ENCODE peak calls at places on chromosome 17, in five cellular contexts. I, U, M, C and G are unnamed samples.

GRCh38 chr17:7445011-7445927 is at the start of gene CHRNB1:
- DNase-seq in U (peak; percentile 71), C (peak; percentile 96), I (no peak), M (peak; percentile 80), G (peak; percentile 84)

GRCh38 chr17:50659220-50659619 is 24.5 kb downstream of the ABCC3 start:
- DNase-seq in C (no peak), U (no peak), M (no peak), I (no peak), G (no peak)

GRCh38 chr17:64213995-64214507 is 49.0 kb downstream of the TEX2 start:
- DNase-seq in U (no peak), I (peak; percentile 40), C (no peak), M (no peak), G (no peak)

GRCh38 chr17:57927048-57927723 is 28.0 kb downstream of the CUEDC1 start:
- DNase-seq in U (no peak), M (no peak), I (peak; percentile 30), C (peak; percentile 94), G (no peak)

GRCh38 chr17:2435852-2436251 is 35.0 kb upstream of the MNT start:
- DNase-seq in C (no peak), U (no peak), M (no peak), I (no peak), G (no peak)

GRCh38 chr17:83177611-83178532 is 98.5 kb downstream of the METRNL start:
- DNase-seq in I (no peak), U (no peak), C (no peak), M (peak; percentile 26), G (peak; percentile 52)

GRCh38 chr17:31916496-31917064 is 15.1 kb upstream of the UTP6 start:
- DNase-seq in I (no peak), M (no peak), C (no peak), U (no peak), G (no peak)

GRCh38 chr17:62740066-62740465 is 68.0 kb downstream of the MARCHF10 start:
- DNase-seq in U (no peak), I (peak; percentile 9), M (no peak), C (peak; percentile 29), G (no peak)

DNA sequence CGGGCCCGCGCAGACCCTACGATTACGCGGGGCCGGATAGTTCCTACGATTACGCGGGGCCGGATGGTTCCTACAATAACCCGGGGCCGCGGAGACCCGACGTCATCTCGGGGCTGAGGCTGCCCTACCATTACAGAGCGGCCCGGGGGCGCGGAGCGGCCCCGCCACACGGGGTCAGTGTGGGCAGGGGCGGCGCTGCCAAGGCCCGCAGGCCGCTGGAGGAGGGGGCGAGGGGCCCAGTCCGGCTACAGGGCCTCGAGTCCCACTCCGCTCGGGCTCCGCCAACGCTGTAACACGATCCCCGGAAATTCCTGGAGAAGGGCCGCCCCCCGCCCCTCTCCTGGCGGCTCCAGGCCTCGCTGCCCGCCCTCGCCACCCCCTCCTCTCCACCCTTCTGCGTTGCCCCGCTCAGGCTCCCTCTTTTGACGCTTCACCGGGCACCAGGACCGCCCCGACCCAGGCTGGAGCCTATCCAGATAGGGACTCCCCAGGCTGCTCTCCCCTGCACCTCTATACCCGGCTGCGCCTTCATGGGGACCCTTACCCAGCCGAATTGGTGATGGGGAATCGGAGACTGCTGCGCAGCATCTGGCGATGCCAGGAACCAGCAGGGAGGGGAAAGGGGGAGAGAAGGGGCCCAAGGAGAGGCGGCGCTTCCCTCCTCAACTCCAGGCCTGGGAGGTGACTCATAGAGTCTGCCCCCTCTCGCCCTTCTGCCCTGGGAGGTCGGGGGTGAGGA is at the start of gene RAB34:
- DNase-seq in M (peak; percentile 77), U (peak; percentile 73), C (peak; percentile 99), I (peak; percentile 70), G (peak; percentile 83)
- TF ChIP-seq CTCF in M (no peak), U (peak; percentile 55), C (peak; percentile 63), I (peak; percentile 4), G (no peak)

GRCh38 chr17:78379134-78379497 is 667 bp downstream of the PGS1 start:
- DNase-seq in C (no peak), M (peak; percentile 67), U (no peak), I (peak; percentile 79), G (no peak)

GRCh38 chr17:78377858-78378224 is 608 bp upstream of the PGS1 start:
- DNase-seq in C (peak; percentile 23), I (no peak), M (no peak), U (no peak), G (no peak)

GRCh38 chr17:78380370-78380769 is 1.9 kb downstream of the PGS1 start:
- DNase-seq in M (no peak), C (no peak), I (no peak), U (no peak), G (no peak)

GRCh38 chr17:78376161-78376560 is 2.3 kb upstream of the PGS1 start:
- DNase-seq in M (no peak), I (no peak), U (no peak), C (no peak), G (no peak)

GRCh38 chr17:78378225-78379133 is at the start of gene PGS1:
- DNase-seq in C (peak; percentile 84), U (peak; percentile 76), I (peak; percentile 52), M (peak; percentile 84), G (peak; percentile 85)
- TF ChIP-seq CTCF in C (no peak), U (no peak), I (no peak), M (no peak), G (no peak)

DNA sequence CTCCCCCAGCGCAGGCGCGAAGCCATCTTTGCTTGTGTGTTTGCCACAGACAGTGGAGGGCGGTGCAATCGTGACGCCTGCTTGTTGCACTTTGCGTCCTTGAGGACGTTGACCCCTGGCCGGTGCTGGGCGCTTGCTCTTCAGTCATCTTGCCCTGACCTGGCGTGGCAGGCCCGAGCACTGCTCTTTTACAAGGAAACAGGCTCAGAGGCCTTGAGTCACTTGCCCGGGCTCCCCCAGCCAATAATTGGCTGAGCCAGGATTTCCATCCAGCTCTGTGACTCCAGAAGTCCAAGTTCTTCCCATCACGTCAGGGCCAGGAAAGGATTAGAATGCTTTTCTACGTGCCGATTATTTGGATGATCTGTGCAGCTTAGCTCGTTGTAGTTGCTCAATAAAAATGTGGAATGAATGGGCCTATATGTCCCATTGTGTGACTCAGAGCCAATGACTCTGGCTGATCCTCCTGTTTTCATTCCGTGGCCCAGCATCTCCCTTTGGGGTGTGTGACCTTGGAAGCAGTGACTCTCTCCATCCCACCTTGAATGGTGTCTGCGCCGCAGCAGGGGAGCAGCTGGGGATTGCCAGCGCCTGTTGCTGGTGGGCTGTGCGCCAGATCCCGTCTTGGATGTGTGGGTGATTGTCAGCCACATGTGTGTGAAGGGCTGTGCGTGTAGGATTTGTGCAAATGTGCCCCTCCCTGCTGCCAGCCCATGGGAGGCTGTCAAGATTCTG is 214.1 kb downstream of the SEC14L1 start:
- DNase-seq in U (peak; percentile 66), M (peak; percentile 41), C (no peak), I (peak; percentile 66), G (no peak)
- TF ChIP-seq CTCF in U (no peak), M (no peak), C (no peak), I (no peak), G (no peak)

GRCh38 chr17:80221401-80221800 is 1.2 kb downstream of the SLC26A11 start:
- DNase-seq in U (no peak), C (no peak), I (no peak), M (no peak), G (no peak)

GRCh38 chr17:80220709-80221215 is 535 bp downstream of the SLC26A11 start:
- DNase-seq in C (peak; percentile 52), M (no peak), U (peak; percentile 46), I (no peak), G (no peak)

GRCh38 chr17:80218391-80218790 is 1.7 kb downstream of the SGSH start:
- DNase-seq in M (no peak), I (no peak), U (no peak), C (no peak), G (no peak)

GRCh38 chr17:80219013-80219776 is 938 bp downstream of the SGSH start:
- DNase-seq in C (no peak), M (peak; percentile 86), I (peak; percentile 64), U (peak; percentile 44), G (no peak)

DNA sequence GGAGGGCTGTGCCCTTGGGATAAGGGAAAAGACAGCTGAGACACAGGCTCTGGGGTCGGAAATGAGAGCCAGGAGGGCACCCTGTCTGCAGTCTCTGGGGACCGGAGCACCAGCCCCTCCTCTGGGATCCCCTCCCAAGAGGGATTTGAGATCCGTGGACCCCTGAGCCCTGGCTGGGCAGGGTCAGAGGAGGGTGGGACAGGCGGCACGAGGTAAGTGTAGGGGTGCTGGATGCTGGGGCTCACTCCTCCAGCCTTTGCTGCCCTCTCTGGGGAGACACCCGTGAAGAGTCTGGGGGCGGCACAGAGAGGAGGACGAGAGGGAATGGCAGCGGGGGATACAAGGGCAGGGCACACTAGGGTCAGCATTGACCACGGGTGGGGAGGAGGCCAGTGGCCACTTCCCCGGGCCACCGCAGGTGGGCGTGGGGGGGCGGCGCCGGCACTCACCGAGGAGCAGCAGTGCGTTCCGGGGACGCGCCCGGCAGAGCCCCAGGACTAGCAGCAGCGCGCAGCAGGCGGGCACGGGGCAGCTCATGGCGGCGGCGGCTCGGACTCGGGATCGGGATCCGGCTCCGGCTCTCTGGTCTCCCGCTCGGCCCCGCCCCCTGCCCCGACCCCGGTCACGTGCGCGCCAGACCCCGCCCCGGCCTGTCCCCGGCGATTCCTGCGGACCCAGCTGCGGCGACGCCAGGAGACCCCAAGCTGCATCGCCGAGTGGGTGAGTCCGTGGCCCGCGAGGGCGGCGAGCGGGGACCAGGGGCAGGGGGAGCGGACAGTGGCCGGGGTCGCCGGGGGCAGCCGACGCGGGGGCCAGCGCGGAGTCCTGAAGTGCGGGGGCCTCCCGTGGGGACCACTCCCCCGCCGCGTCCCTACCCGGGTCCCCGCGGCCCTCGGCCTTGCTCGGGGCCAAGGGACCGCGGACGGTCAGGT is at the start of the genes SGSH and SLC26A11:
- DNase-seq in C (peak; percentile 95), U (peak; percentile 99), I (peak; percentile 40), M (peak; percentile 82), G (peak; percentile 94)
- TF ChIP-seq CTCF in C (no peak), U (no peak), I (no peak), M (no peak), G (no peak)